ENCODE peak calls at places on chromosomes 3 and 15, in four cellular contexts. One of them, this sample, is unnamed.

GRCh38 chr3:13841141-13841540 is 38.7 kb downstream of the WNT7A start:
- DNase-seq in suprapubic skin: no peak
- DNase-seq in GM12878: no peak
- DNase-seq in upper lobe of left lung: no peak
- DNase-seq in this sample: no peak

GRCh38 chr3:10518506-10519150 is 13.2 kb upstream of the ATP2B2 start:
- DNase-seq in upper lobe of left lung: peak
- DNase-seq in suprapubic skin: peak
- DNase-seq in GM12878: no peak
- DNase-seq in this sample: no peak

GRCh38 chr15:74040115-74040850 is 42.1 kb downstream of the GOLGA6A start:
- DNase-seq in upper lobe of left lung: no peak
- DNase-seq in GM12878: no peak
- DNase-seq in suprapubic skin: no peak
- DNase-seq in this sample: no peak

GRCh38 chr15:41933771-41934170 is 38.6 kb downstream of the EHD4 start:
- DNase-seq in suprapubic skin: no peak
- DNase-seq in GM12878: no peak
- DNase-seq in upper lobe of left lung: no peak
- DNase-seq in this sample: no peak

GRCh38 chr3:49122886-49123545 is 2.4 kb upstream of the USP19 start:
- DNase-seq in GM12878: no peak
- DNase-seq in suprapubic skin: no peak
- DNase-seq in upper lobe of left lung: no peak
- DNase-seq in this sample: no peak

GRCh38 chr3:196127308-196128040 is 45.6 kb upstream of the TFRC start:
- DNase-seq in upper lobe of left lung: no peak
- DNase-seq in GM12878: no peak
- DNase-seq in suprapubic skin: no peak
- DNase-seq in this sample: no peak

GRCh38 chr15:61383421-61383820 is 154.3 kb upstream of the RORA start:
- DNase-seq in GM12878: no peak
- DNase-seq in upper lobe of left lung: no peak
- DNase-seq in suprapubic skin: no peak
- DNase-seq in this sample: no peak

GRCh38 chr3:30607032-30607833 is 832 bp downstream of the TGFBR2 start:
- DNase-seq in suprapubic skin: peak
- DNase-seq in GM12878: no peak
- DNase-seq in upper lobe of left lung: peak
- DNase-seq in this sample: peak

GRCh38 chr3:196524527-196524926 is 9.4 kb upstream of the SMCO1 start:
- DNase-seq in GM12878: no peak
- DNase-seq in upper lobe of left lung: no peak
- DNase-seq in suprapubic skin: no peak
- DNase-seq in this sample: no peak

GRCh38 chr3:134753999-134754742 is 40.9 kb upstream of the EPHB1 start:
- DNase-seq in upper lobe of left lung: no peak
- DNase-seq in suprapubic skin: no peak
- DNase-seq in GM12878: no peak
- DNase-seq in this sample: peak

GRCh38 chr15:86038491-86038890 is 41.2 kb upstream of the AGBL1 start:
- DNase-seq in GM12878: no peak
- DNase-seq in upper lobe of left lung: no peak
- DNase-seq in suprapubic skin: no peak
- DNase-seq in this sample: no peak

GRCh38 chr3:67804545-67804944 is 150.1 kb upstream of the SUCLG2 start:
- DNase-seq in suprapubic skin: no peak
- DNase-seq in upper lobe of left lung: no peak
- DNase-seq in GM12878: no peak
- DNase-seq in this sample: no peak

GRCh38 chr3:192409203-192409837 is 318.0 kb downstream of the FGF12 start:
- DNase-seq in suprapubic skin: no peak
- DNase-seq in GM12878: no peak
- DNase-seq in upper lobe of left lung: peak
- DNase-seq in this sample: no peak

GRCh38 chr3:32296251-32297204 is 58.0 kb downstream of the CMTM8 start:
- DNase-seq in upper lobe of left lung: no peak
- DNase-seq in suprapubic skin: no peak
- DNase-seq in GM12878: no peak
- DNase-seq in this sample: no peak

GRCh38 chr15:73956276-73957086 is 30.2 kb downstream of the LOXL1 start:
- DNase-seq in GM12878: no peak
- DNase-seq in suprapubic skin: no peak
- DNase-seq in upper lobe of left lung: peak
- DNase-seq in this sample: no peak

GRCh38 chr3:78791745-78792144 is 976.1 kb downstream of the ROBO1 start:
- DNase-seq in suprapubic skin: no peak
- DNase-seq in upper lobe of left lung: no peak
- DNase-seq in GM12878: no peak
- DNase-seq in this sample: no peak

GRCh38 chr3:169998668-169999131 is 32.1 kb downstream of the SEC62 start:
- DNase-seq in GM12878: no peak
- DNase-seq in upper lobe of left lung: no peak
- DNase-seq in suprapubic skin: no peak
- DNase-seq in this sample: no peak

GRCh38 chr3:111747490-111747889 is 111.6 kb upstream of the PHLDB2 start:
- DNase-seq in suprapubic skin: no peak
- DNase-seq in upper lobe of left lung: no peak
- DNase-seq in GM12878: no peak
- DNase-seq in this sample: no peak

GRCh38 chr3:12965999-12966846 is 107.0 kb downstream of the IQSEC1 start:
- DNase-seq in GM12878: no peak
- DNase-seq in suprapubic skin: no peak
- DNase-seq in upper lobe of left lung: no peak
- DNase-seq in this sample: no peak

GRCh38 chr15:42182328-42182901 is 25.7 kb downstream of the VPS39 start:
- DNase-seq in GM12878: no peak
- DNase-seq in suprapubic skin: no peak
- DNase-seq in upper lobe of left lung: no peak
- DNase-seq in this sample: no peak

GRCh38 chr15:93042691-93043378 is 46.2 kb downstream of the RGMA start:
- DNase-seq in suprapubic skin: no peak
- DNase-seq in upper lobe of left lung: peak
- DNase-seq in GM12878: no peak
- DNase-seq in this sample: no peak

GRCh38 chr3:177522051-177522450 is 324.8 kb upstream of the TBL1XR1 start:
- DNase-seq in upper lobe of left lung: no peak
- DNase-seq in GM12878: no peak
- DNase-seq in suprapubic skin: no peak
- DNase-seq in this sample: no peak

GRCh38 chr3:72015463-72015862 is 230.5 kb upstream of the PROK2 start:
- DNase-seq in upper lobe of left lung: no peak
- DNase-seq in GM12878: peak
- DNase-seq in suprapubic skin: no peak
- DNase-seq in this sample: no peak

GRCh38 chr3:58176827-58177489 is 33.8 kb downstream of the DNASE1L3 start:
- DNase-seq in GM12878: no peak
- DNase-seq in suprapubic skin: no peak
- DNase-seq in upper lobe of left lung: no peak
- DNase-seq in this sample: no peak

GRCh38 chr15:68314563-68314962 is 37.0 kb downstream of the FEM1B start:
- DNase-seq in suprapubic skin: peak
- DNase-seq in GM12878: no peak
- DNase-seq in upper lobe of left lung: no peak
- DNase-seq in this sample: no peak

GRCh38 chr15:72156928-72157327 is 38.7 kb downstream of the SENP8 start:
- DNase-seq in GM12878: no peak
- DNase-seq in upper lobe of left lung: no peak
- DNase-seq in suprapubic skin: no peak
- DNase-seq in this sample: no peak

GRCh38 chr3:187975571-187976360 is 178.2 kb upstream of the LPP start:
- DNase-seq in upper lobe of left lung: no peak
- DNase-seq in suprapubic skin: peak
- DNase-seq in GM12878: no peak
- DNase-seq in this sample: no peak

GRCh38 chr3:187973977-187974856 is 179.7 kb upstream of the LPP start:
- DNase-seq in upper lobe of left lung: no peak
- DNase-seq in GM12878: no peak
- DNase-seq in suprapubic skin: no peak
- DNase-seq in this sample: no peak

GRCh38 chr3:187976361-187976900 is 177.5 kb upstream of the LPP start:
- DNase-seq in upper lobe of left lung: no peak
- DNase-seq in suprapubic skin: no peak
- DNase-seq in GM12878: no peak
- DNase-seq in this sample: no peak

GRCh38 chr3:187972454-187972853 is 181.5 kb upstream of the LPP start:
- DNase-seq in upper lobe of left lung: no peak
- DNase-seq in suprapubic skin: no peak
- DNase-seq in GM12878: no peak
- DNase-seq in this sample: no peak

DNA sequence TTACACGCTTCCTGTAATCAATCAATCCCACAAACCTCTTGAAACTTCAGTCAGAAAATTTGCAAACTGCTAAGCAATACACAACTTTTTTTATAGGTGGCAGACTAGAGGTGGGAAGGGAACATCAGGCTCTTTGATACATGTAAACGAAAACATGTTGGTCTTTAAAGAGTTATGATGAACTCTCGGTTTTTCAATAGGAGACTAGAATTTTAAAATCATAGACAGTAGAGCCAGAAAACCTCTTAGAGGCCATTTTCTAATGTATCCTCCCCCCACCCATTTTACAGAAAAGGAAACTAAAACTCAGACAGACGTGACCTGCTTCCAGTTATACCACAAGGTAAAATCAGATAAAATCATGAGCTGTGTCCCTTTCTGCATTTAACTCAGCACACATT is 179.1 kb upstream of the LPP start:
- DNase-seq in GM12878: no peak
- DNase-seq in suprapubic skin: no peak
- DNase-seq in upper lobe of left lung: no peak
- DNase-seq in this sample: no peak
- TF ChIP-seq CTCF in GM12878: no peak
- TF ChIP-seq CTCF in suprapubic skin: no peak
- TF ChIP-seq CTCF in upper lobe of left lung: no peak
- TF ChIP-seq CTCF in this sample: no peak

DNA sequence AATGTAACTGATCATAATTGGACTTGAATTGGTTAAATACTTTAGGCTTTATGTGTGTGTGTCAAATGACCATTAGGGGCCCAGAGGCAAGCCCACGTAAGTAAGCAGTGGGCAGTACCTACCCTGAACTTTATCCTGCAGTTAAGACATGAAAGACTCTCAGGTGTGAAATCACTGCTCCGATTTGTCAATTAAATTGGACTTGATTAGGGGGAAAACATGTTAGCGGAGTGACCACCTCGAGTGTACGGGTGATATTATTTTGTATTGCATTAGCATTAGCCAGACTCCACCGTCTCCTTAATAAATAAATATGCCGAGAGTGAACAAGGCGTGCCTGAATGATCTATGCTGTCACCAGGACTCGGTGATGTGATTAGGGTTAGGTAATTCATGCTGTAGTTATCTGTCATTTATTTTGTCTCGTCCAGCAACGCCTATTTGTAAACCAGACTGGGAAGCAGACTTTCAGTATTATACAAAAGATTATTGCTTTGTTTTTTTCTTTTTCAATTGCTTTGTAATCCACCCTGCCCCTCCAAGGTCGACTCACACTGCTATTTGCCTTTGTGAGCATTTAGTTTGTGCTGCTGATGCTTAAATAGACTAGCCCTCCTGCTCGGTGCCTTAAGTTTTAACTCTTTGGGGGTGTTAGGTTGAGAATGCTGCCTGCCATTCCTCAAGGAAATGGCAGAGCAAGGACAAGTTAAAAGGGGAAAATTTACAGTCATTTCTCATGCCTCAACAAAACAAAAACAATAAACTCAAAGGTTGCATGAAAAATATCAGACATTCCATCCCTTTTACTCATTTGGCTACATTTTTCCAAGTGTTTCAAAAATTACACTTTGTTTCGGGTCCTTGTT is 1.8 kb downstream of the RBMS3 start:
- DNase-seq in suprapubic skin: no peak
- DNase-seq in upper lobe of left lung: no peak
- DNase-seq in GM12878: no peak
- DNase-seq in this sample: no peak
- TF ChIP-seq POLR2AphosphoS5 in suprapubic skin: no peak
- TF ChIP-seq POLR2AphosphoS5 in upper lobe of left lung: no peak
- TF ChIP-seq POLR2AphosphoS5 in GM12878: no peak
- TF ChIP-seq POLR2AphosphoS5 in this sample: peak

GRCh38 chr15:35210370-35210769 is 125.3 kb upstream of the NANOGP8 start:
- DNase-seq in upper lobe of left lung: no peak
- DNase-seq in GM12878: no peak
- DNase-seq in suprapubic skin: no peak
- DNase-seq in this sample: no peak

GRCh38 chr15:35209838-35210237 is 124.7 kb upstream of the NANOGP8 start:
- DNase-seq in upper lobe of left lung: no peak
- DNase-seq in suprapubic skin: no peak
- DNase-seq in GM12878: no peak
- DNase-seq in this sample: no peak

GRCh38 chr15:35208353-35208752 is 123.3 kb upstream of the NANOGP8 start:
- DNase-seq in suprapubic skin: no peak
- DNase-seq in upper lobe of left lung: no peak
- DNase-seq in GM12878: no peak
- DNase-seq in this sample: no peak

GRCh38 chr15:35211240-35211952 is 126.3 kb upstream of the NANOGP8 start:
- DNase-seq in suprapubic skin: no peak
- DNase-seq in upper lobe of left lung: no peak
- DNase-seq in GM12878: no peak
- DNase-seq in this sample: no peak

GRCh38 chr15:35206060-35206675 is 121.1 kb upstream of the NANOGP8 start:
- DNase-seq in GM12878: no peak
- DNase-seq in suprapubic skin: no peak
- DNase-seq in upper lobe of left lung: no peak
- DNase-seq in this sample: no peak
- TF ChIP-seq CTCF in GM12878: peak
- TF ChIP-seq CTCF in suprapubic skin: no peak
- TF ChIP-seq CTCF in upper lobe of left lung: no peak
- TF ChIP-seq CTCF in this sample: no peak

DNA sequence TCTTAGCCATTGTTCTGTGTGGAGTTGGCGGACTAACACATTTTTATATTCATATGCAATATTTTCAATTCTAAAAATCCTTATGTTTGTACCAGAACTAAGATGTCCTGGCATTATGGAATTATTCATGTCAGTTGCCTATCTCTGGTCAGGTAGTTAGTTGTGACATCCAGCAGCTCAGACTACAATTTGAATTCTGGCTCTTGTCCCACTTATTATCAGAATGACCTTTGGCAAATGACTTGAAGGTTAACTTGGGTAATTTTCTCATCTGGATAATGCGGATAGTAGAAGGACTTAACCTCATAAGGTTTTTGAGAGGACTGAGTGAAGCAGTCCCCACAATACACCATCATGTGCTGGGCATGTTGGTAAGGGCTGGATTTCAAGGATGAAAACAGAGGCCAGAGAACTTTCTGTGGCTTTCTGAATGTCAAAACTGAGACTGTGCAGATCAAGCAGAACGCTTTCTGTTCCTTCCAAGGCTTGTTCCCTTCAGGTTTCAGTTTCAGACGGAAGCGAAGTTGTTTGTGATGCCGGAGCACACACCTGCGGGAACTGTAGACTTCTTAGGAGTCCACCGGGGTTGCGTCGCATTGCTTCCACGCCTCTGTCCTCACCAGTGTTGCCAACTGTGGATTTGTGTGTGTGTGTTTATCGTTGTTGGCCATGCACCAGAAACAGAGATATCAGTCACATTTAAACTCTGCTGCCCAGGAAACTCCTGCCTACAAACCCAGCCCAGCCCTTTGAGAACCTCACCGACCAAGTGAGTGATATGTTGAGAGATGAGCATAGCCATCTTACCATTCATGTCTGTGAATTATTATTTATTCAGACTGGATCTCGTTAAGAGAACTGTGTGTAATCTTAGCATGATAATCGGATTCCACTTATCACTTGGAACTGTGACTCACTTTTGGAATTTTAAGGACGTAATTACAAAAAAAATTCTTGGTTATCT is 76.0 kb downstream of the PTPRG start:
- DNase-seq in suprapubic skin: no peak
- DNase-seq in GM12878: peak
- DNase-seq in upper lobe of left lung: no peak
- DNase-seq in this sample: no peak
- TF ChIP-seq POLR2AphosphoS5 in suprapubic skin: no peak
- TF ChIP-seq POLR2AphosphoS5 in GM12878: no peak
- TF ChIP-seq POLR2AphosphoS5 in upper lobe of left lung: no peak
- TF ChIP-seq POLR2AphosphoS5 in this sample: peak

This sample was measured in esophagus muscularis mucosa.